ENCODE peak calls at places on chromosomes 6 and 20, in nine cellular contexts. F is tibial nerve, W is Calu3, S is GM20000, K is heart right ventricle, B is GM23338, A is sigmoid colon, T is lung, E is body of pancreas. R is an unnamed sample.

GRCh38 chr6:112478036-112478435 is 130.9 kb downstream of the RFPL4B start:
- DNase-seq in W (no peak), E (no peak), A (no peak), B (no peak), F (no peak), T (no peak), S (no peak), K (no peak), R (no peak)

GRCh38 chr20:1911536-1911935 is 16.3 kb downstream of the SIRPA start:
- DNase-seq in F (no peak), W (no peak), K (no peak), T (no peak), A (no peak), B (no peak), E (no peak), S (no peak), R (no peak)

GRCh38 chr6:169850746-169851145 is 99.3 kb downstream of the ERMARD start:
- DNase-seq in A (no peak), B (no peak), F (no peak), S (no peak), E (no peak), K (no peak), T (no peak), W (no peak), R (no peak)

GRCh38 chr6:137177611-137178010 is 4.2 kb upstream of the IL22RA2 start:
- DNase-seq in S (no peak), A (no peak), B (no peak), W (no peak), F (no peak), T (no peak), K (no peak), E (no peak), R (no peak)

GRCh38 chr6:170443151-170443662 is 109.9 kb downstream of the PSMB1 start:
- DNase-seq in S (no peak), E (no peak), B (peak; percentile 53), A (no peak), F (no peak), K (no peak), T (no peak), W (no peak), R (no peak)

GRCh38 chr6:79713701-79714322 is 82.7 kb downstream of the SH3BGRL2 start:
- DNase-seq in T (peak; percentile 38), A (no peak), B (peak; percentile 78), F (no peak), S (peak; percentile 26), K (no peak), E (peak; percentile 64), W (peak; percentile 68), R (no peak)

GRCh38 chr6:33082702-33083101 is 6.9 kb downstream of the HLA-DPB1 start:
- DNase-seq in B (peak; percentile 87), A (no peak), F (no peak), T (no peak), E (peak; percentile 29), W (peak; percentile 50), S (peak; percentile 53), K (no peak), R (no peak)

GRCh38 chr20:39877792-39878191 is 811.2 kb downstream of the MAFB start:
- DNase-seq in T (no peak), K (no peak), F (no peak), E (no peak), S (no peak), B (no peak), A (no peak), W (no peak), R (no peak)

GRCh38 chr20:44166477-44166876 is 20.5 kb downstream of the JPH2 start:
- DNase-seq in E (no peak), B (no peak), K (no peak), F (no peak), S (no peak), T (no peak), A (no peak), W (no peak), R (no peak)

GRCh38 chr6:89360415-89360999 is 8.0 kb upstream of the UBE2J1 start:
- DNase-seq in S (peak; percentile 50), B (no peak), A (no peak), E (no peak), K (no peak), F (no peak), T (no peak), W (no peak), R (no peak)

GRCh38 chr6:13615802-13616140 is 636 bp downstream of the NOL7 start:
- DNase-seq in A (peak; percentile 76), S (peak; percentile 28), K (peak; percentile 54), E (peak; percentile 46), F (peak; percentile 22), B (peak; percentile 56), T (no peak), W (peak; percentile 41), R (peak; percentile 31)

GRCh38 chr6:168150551-168151444 is 71.8 kb upstream of the FRMD1 start:
- DNase-seq in T (peak; percentile 29), F (no peak), W (peak; percentile 34), K (no peak), E (peak; percentile 33), S (no peak), B (peak; percentile 55), A (peak; percentile 64), R (no peak)

GRCh38 chr20:51091564-51092195 is 68.8 kb upstream of the KCNG1 start:
- DNase-seq in K (no peak), B (peak; percentile 37), S (no peak), F (no peak), A (no peak), E (no peak), T (no peak), W (no peak), R (no peak)

GRCh38 chr6:90008908-90009501 is 114.7 kb downstream of the GJA10 start:
- DNase-seq in W (no peak), E (no peak), K (no peak), F (no peak), T (no peak), S (no peak), A (no peak), B (no peak), R (no peak)

GRCh38 chr20:53579266-53579580 is 14.4 kb downstream of the ZNF217 start:
- DNase-seq in E (no peak), B (no peak), W (no peak), F (no peak), S (no peak), T (no peak), K (no peak), A (no peak), R (no peak)

GRCh38 chr20:53580376-53581111 is 13.1 kb downstream of the ZNF217 start:
- DNase-seq in B (no peak), S (no peak), W (no peak), K (no peak), F (no peak), A (no peak), E (no peak), T (peak; percentile 27), R (no peak)

GRCh38 chr20:53578492-53579222 is 15.0 kb downstream of the ZNF217 start:
- DNase-seq in K (no peak), A (no peak), W (peak; percentile 81), F (no peak), E (peak; percentile 68), T (peak; percentile 63), S (peak; percentile 70), B (peak; percentile 96), R (no peak)

GRCh38 chr20:53581444-53582311 is 12.0 kb downstream of the ZNF217 start:
- DNase-seq in S (no peak), T (peak; percentile 15), F (no peak), K (no peak), W (no peak), A (no peak), B (no peak), E (no peak), R (no peak)

GRCh38 chr20:53579581-53580375 is 13.9 kb downstream of the ZNF217 start:
- DNase-seq in F (no peak), E (no peak), B (no peak), K (no peak), A (no peak), T (no peak), W (peak; percentile 48), S (no peak), R (no peak)
- TF ChIP-seq CTCF in F (no peak), E (no peak), B (no peak), K (no peak), A (no peak), T (no peak), W (peak; percentile 2), S (no peak), R (no peak)

GRCh38 chr20:59455392-59456341 is 148.7 kb upstream of the PHACTR3 start:
- DNase-seq in B (peak; percentile 68), A (peak; percentile 52), W (peak; percentile 34), T (no peak), F (no peak), K (peak; percentile 28), S (peak; percentile 38), E (peak; percentile 24), R (no peak)
- TF ChIP-seq CTCF in B (peak; percentile 68), A (peak; percentile 61), W (peak; percentile 82), T (peak; percentile 23), F (peak; percentile 53), K (peak; percentile 61), S (peak; percentile 29), E (peak; percentile 38), R (no peak)

DNA sequence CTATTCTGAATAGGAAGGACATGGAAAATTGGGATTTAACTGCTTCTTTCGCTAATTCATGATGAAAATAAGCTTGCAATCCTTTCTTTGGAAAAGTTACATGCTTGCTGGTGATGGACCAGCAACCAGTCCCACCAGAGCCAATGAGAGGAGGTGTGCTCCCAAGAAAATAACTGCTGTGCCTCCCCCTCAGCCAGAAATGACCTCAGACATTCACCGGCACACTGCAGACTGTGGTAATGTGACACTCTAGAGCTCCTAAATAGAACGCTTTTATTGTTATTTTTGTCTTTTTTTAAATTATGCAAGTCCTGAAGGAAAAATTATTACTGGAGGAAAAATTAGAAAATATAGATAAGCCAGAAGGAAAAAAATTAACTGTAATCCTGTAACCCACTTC is 2.6 kb downstream of the PYGB start:
- DNase-seq in F (no peak), E (no peak), A (no peak), W (no peak), S (no peak), K (no peak), T (no peak), B (no peak), R (no peak)
- TF ChIP-seq CTCF in F (no peak), E (no peak), A (no peak), W (no peak), S (no peak), K (no peak), T (no peak), B (no peak), R (no peak)

GRCh38 chr6:36444470-36444869 is 1.7 kb downstream of the KCTD20 start:
- DNase-seq in A (no peak), F (no peak), W (no peak), E (no peak), K (no peak), T (no peak), B (no peak), S (no peak), R (no peak)

GRCh38 chr6:36442671-36443497 is at the start of the genes KCTD20 and PXT1:
- DNase-seq in T (peak; percentile 88), K (peak; percentile 91), B (peak; percentile 89), E (peak; percentile 87), A (peak; percentile 95), S (peak; percentile 94), F (peak; percentile 79), W (peak; percentile 94), R (peak; percentile 85)

GRCh38 chr6:36445651-36446050 is 2.9 kb downstream of the KCTD20 start:
- DNase-seq in A (no peak), T (no peak), S (no peak), W (no peak), B (no peak), K (no peak), F (no peak), E (no peak), R (no peak)

GRCh38 chr6:36443498-36443844 is 671 bp downstream of the KCTD20 start:
- DNase-seq in W (no peak), A (no peak), K (no peak), S (no peak), E (no peak), B (no peak), F (no peak), T (no peak), R (no peak)

GRCh38 chr6:36443951-36444428 is 1.2 kb downstream of the KCTD20 start:
- DNase-seq in B (peak; percentile 79), T (no peak), K (no peak), F (no peak), E (no peak), A (no peak), W (peak; percentile 35), S (peak; percentile 34), R (no peak)
- TF ChIP-seq CTCF in B (peak; percentile 51), T (no peak), K (peak; percentile 29), F (no peak), E (no peak), A (no peak), W (peak; percentile 55), S (peak; percentile 19), R (no peak)

R was measured in activated B cell treated with CpG ODN at 0.5 μM for 24 hours.